ENCODE peak calls at places on chromosomes 16 and 17, in four cellular contexts. L is NCI-H2171 treated with DMSO at 0.1 percent for 48 hours, S is uterus, X is DMS 273 treated with DMSO at 0.1 percent for 48 hours. I is an unnamed sample.

GRCh38 chr16:85123891-85124635 is 11.8 kb upstream of the CIBAR2 start:
- DNase-seq in L (no peak), S (peak), X (no peak), I (peak)

GRCh38 chr17:37488607-37489196 is 989 bp upstream of the DUSP14 start:
- DNase-seq in L (peak), S (peak), X (peak), I (peak)

GRCh38 chr17:20315821-20316220 is 151.5 kb downstream of the LGALS9B start:
- DNase-seq in L (no peak), S (no peak), X (no peak), I (no peak)

GRCh38 chr16:80991792-80992430 is 14.8 kb downstream of the CMC2 start:
- DNase-seq in L (no peak), S (no peak), X (no peak), I (no peak)

GRCh38 chr16:86631441-86631840 is 53.1 kb downstream of the FOXL1 start:
- DNase-seq in L (no peak), S (no peak), X (no peak), I (no peak)

GRCh38 chr16:2586241-2586640 is 48.4 kb downstream of the PDPK1 start:
- DNase-seq in L (no peak), S (no peak), X (no peak), I (no peak)

GRCh38 chr17:47695664-47696376 is 1.9 kb downstream of the TBKBP1 start:
- DNase-seq in L (no peak), S (no peak), X (no peak), I (no peak)

GRCh38 chr17:40473573-40474365 is 27.7 kb downstream of the TNS4 start:
- DNase-seq in L (no peak), S (no peak), X (no peak), I (no peak)

GRCh38 chr16:49608095-49608494 is 234.5 kb downstream of the C16orf78 start:
- DNase-seq in L (peak), S (peak), X (peak), I (peak)

GRCh38 chr17:9169116-9169515 is 147.8 kb downstream of the NTN1 start:
- DNase-seq in L (no peak), S (no peak), X (no peak), I (no peak)

GRCh38 chr17:83155128-83156081 is 76.0 kb downstream of the METRNL start:
- DNase-seq in L (no peak), S (peak), X (no peak), I (no peak)

GRCh38 chr16:85159226-85159980 is 47.1 kb upstream of the CIBAR2 start:
- DNase-seq in L (no peak), S (no peak), X (no peak), I (no peak)

GRCh38 chr17:37802712-37803416 is 58.0 kb upstream of the HNF1B start:
- DNase-seq in L (no peak), S (no peak), X (no peak), I (no peak)

GRCh38 chr16:4239020-4239419 is 2.9 kb downstream of the SRL start:
- DNase-seq in L (no peak), S (no peak), X (no peak), I (peak)

GRCh38 chr16:23105309-23105708 is 43.9 kb downstream of the USP31 start:
- DNase-seq in L (no peak), S (no peak), X (no peak), I (no peak)

GRCh38 chr17:37506678-37507077 is 17.0 kb downstream of the DUSP14 start:
- DNase-seq in L (peak), S (no peak), X (peak), I (no peak)

GRCh38 chr17:57068222-57068658 is 16.8 kb upstream of the AKAP1 start:
- DNase-seq in L (no peak), S (no peak), X (no peak), I (no peak)

GRCh38 chr17:17915183-17915582 is 57.0 kb downstream of the TOM1L2 start:
- DNase-seq in L (no peak), S (no peak), X (no peak), I (no peak)

GRCh38 chr16:59404509-59404908 is 670.4 kb upstream of the GOT2 start:
- DNase-seq in L (no peak), S (no peak), X (no peak), I (no peak)

GRCh38 chr17:50270430-50271172 is 3.7 kb upstream of the TMEM92 start:
- DNase-seq in L (no peak), S (peak), X (no peak), I (peak)

GRCh38 chr17:43349142-43349541 is 49.7 kb upstream of the ARL4D start:
- DNase-seq in L (no peak), S (no peak), X (no peak), I (no peak)

GRCh38 chr16:30368122-30368791 is 2.0 kb downstream of the TBC1D10B start:
- DNase-seq in L (no peak), S (no peak), X (no peak), I (no peak)

GRCh38 chr17:69763503-69763902 is 311.5 kb upstream of the KCNJ16 start:
- DNase-seq in L (no peak), S (no peak), X (no peak), I (no peak)

GRCh38 chr17:42704495-42705494 is 22.5 kb downstream of the CNTNAP1 start:
- DNase-seq in L (no peak), S (no peak), X (no peak), I (no peak)

GRCh38 chr16:82370282-82370681 is 200.3 kb upstream of the MPHOSPH6 start:
- DNase-seq in L (no peak), S (no peak), X (no peak), I (no peak)

GRCh38 chr17:4881761-4882555 is 17.4 kb upstream of the C17orf107 start:
- DNase-seq in L (peak), S (no peak), X (no peak), I (no peak)

GRCh38 chr16:81261049-81261648 is 22.7 kb downstream of the BCO1 start:
- DNase-seq in L (no peak), S (no peak), X (no peak), I (no peak)

GRCh38 chr17:51056813-51057510 is 63.7 kb downstream of the SPAG9 start:
- DNase-seq in L (peak), S (peak), X (peak), I (no peak)

GRCh38 chr16:73071131-73071940 is 23.4 kb upstream of the ZFHX3 start:
- DNase-seq in L (peak), S (peak), X (no peak), I (no peak)

GRCh38 chr17:63181856-63182255 is 215.8 kb downstream of the TANC2 start:
- DNase-seq in L (peak), S (no peak), X (no peak), I (no peak)